ENCODE peak calls at places on chromosomes 1 and 21, in seven cellular contexts. One of them, this sample, is unnamed.

GRCh38 chr1:24966724-24967346 is 36.8 kb upstream of the RUNX3 start:
- DNase-seq in CD4-positive, alpha-beta T cell: peak
- DNase-seq in right atrium auricular region: no peak
- DNase-seq in tibial artery: no peak
- DNase-seq in CD4-positive, alpha-beta memory T cell: peak
- DNase-seq in A549: peak
- DNase-seq in neuronal stem cell: no peak
- DNase-seq in this sample: no peak

GRCh38 chr21:42161957-42162681 is 56.8 kb upstream of the ABCG1 start:
- DNase-seq in A549: no peak
- DNase-seq in tibial artery: no peak
- DNase-seq in CD4-positive, alpha-beta memory T cell: peak
- DNase-seq in neuronal stem cell: no peak
- DNase-seq in CD4-positive, alpha-beta T cell: no peak
- DNase-seq in right atrium auricular region: no peak
- DNase-seq in this sample: no peak

GRCh38 chr1:169511339-169512028 is 25.7 kb upstream of the SLC19A2 start:
- DNase-seq in A549: peak
- DNase-seq in CD4-positive, alpha-beta memory T cell: no peak
- DNase-seq in CD4-positive, alpha-beta T cell: no peak
- DNase-seq in right atrium auricular region: peak
- DNase-seq in neuronal stem cell: no peak
- DNase-seq in tibial artery: peak
- DNase-seq in this sample: no peak

GRCh38 chr1:30506785-30507312 is 216.5 kb downstream of the MATN1 start:
- DNase-seq in tibial artery: no peak
- DNase-seq in right atrium auricular region: no peak
- DNase-seq in CD4-positive, alpha-beta memory T cell: no peak
- DNase-seq in CD4-positive, alpha-beta T cell: no peak
- DNase-seq in neuronal stem cell: no peak
- DNase-seq in A549: no peak
- DNase-seq in this sample: no peak

GRCh38 chr1:60562715-60563114 is 489.1 kb upstream of the C1orf87 start:
- DNase-seq in A549: no peak
- DNase-seq in CD4-positive, alpha-beta T cell: no peak
- DNase-seq in CD4-positive, alpha-beta memory T cell: no peak
- DNase-seq in tibial artery: no peak
- DNase-seq in right atrium auricular region: no peak
- DNase-seq in neuronal stem cell: no peak
- DNase-seq in this sample: no peak

GRCh38 chr1:54800899-54801759 is at the start of gene TTC22:
- DNase-seq in CD4-positive, alpha-beta T cell: peak
- DNase-seq in right atrium auricular region: no peak
- DNase-seq in neuronal stem cell: no peak
- DNase-seq in CD4-positive, alpha-beta memory T cell: peak
- DNase-seq in A549: no peak
- DNase-seq in tibial artery: no peak
- DNase-seq in this sample: peak

GRCh38 chr1:24933468-24933867 is 3.4 kb upstream of the RUNX3 start:
- DNase-seq in CD4-positive, alpha-beta memory T cell: no peak
- DNase-seq in CD4-positive, alpha-beta T cell: no peak
- DNase-seq in tibial artery: no peak
- DNase-seq in A549: no peak
- DNase-seq in neuronal stem cell: no peak
- DNase-seq in right atrium auricular region: no peak
- DNase-seq in this sample: no peak

GRCh38 chr1:150487763-150488115 is 520 bp downstream of the TARS2 start:
- DNase-seq in A549: no peak
- DNase-seq in CD4-positive, alpha-beta memory T cell: no peak
- DNase-seq in CD4-positive, alpha-beta T cell: no peak
- DNase-seq in neuronal stem cell: no peak
- DNase-seq in right atrium auricular region: no peak
- DNase-seq in tibial artery: no peak
- DNase-seq in this sample: no peak

GRCh38 chr1:221873663-221874062 is 131.8 kb upstream of the DUSP10 start:
- DNase-seq in A549: no peak
- DNase-seq in neuronal stem cell: no peak
- DNase-seq in right atrium auricular region: no peak
- DNase-seq in tibial artery: no peak
- DNase-seq in CD4-positive, alpha-beta memory T cell: no peak
- DNase-seq in CD4-positive, alpha-beta T cell: no peak
- DNase-seq in this sample: no peak

GRCh38 chr1:200624679-200625335 is 4.3 kb upstream of the KIF14 start:
- DNase-seq in neuronal stem cell: no peak
- DNase-seq in tibial artery: no peak
- DNase-seq in right atrium auricular region: no peak
- DNase-seq in CD4-positive, alpha-beta memory T cell: no peak
- DNase-seq in CD4-positive, alpha-beta T cell: no peak
- DNase-seq in A549: no peak
- DNase-seq in this sample: no peak

GRCh38 chr1:25825605-25826004 is 5.9 kb downstream of the MTFR1L start:
- DNase-seq in neuronal stem cell: no peak
- DNase-seq in CD4-positive, alpha-beta memory T cell: no peak
- DNase-seq in right atrium auricular region: no peak
- DNase-seq in CD4-positive, alpha-beta T cell: no peak
- DNase-seq in tibial artery: no peak
- DNase-seq in A549: no peak
- DNase-seq in this sample: no peak

GRCh38 chr1:41735587-41736290 is 183.0 kb downstream of the HIVEP3 start:
- DNase-seq in tibial artery: peak
- DNase-seq in A549: no peak
- DNase-seq in right atrium auricular region: no peak
- DNase-seq in CD4-positive, alpha-beta T cell: no peak
- DNase-seq in CD4-positive, alpha-beta memory T cell: no peak
- DNase-seq in neuronal stem cell: peak
- DNase-seq in this sample: peak

GRCh38 chr1:159275891-159276290 is 26.2 kb upstream of the FCER1A start:
- DNase-seq in CD4-positive, alpha-beta T cell: no peak
- DNase-seq in tibial artery: no peak
- DNase-seq in CD4-positive, alpha-beta memory T cell: no peak
- DNase-seq in A549: no peak
- DNase-seq in right atrium auricular region: no peak
- DNase-seq in neuronal stem cell: no peak
- DNase-seq in this sample: no peak

GRCh38 chr1:24364975-24365678 is 46.0 kb downstream of the GRHL3 start:
- DNase-seq in tibial artery: peak
- DNase-seq in CD4-positive, alpha-beta T cell: no peak
- DNase-seq in right atrium auricular region: peak
- DNase-seq in CD4-positive, alpha-beta memory T cell: no peak
- DNase-seq in neuronal stem cell: no peak
- DNase-seq in A549: peak
- DNase-seq in this sample: no peak

GRCh38 chr1:158163000-158163947 is 17.4 kb upstream of the CD1D start:
- DNase-seq in tibial artery: no peak
- DNase-seq in neuronal stem cell: no peak
- DNase-seq in CD4-positive, alpha-beta T cell: no peak
- DNase-seq in CD4-positive, alpha-beta memory T cell: no peak
- DNase-seq in right atrium auricular region: no peak
- DNase-seq in A549: no peak
- DNase-seq in this sample: no peak

GRCh38 chr1:90045853-90046563 is 51.1 kb downstream of the ZNF326 start:
- DNase-seq in tibial artery: no peak
- DNase-seq in A549: peak
- DNase-seq in right atrium auricular region: no peak
- DNase-seq in neuronal stem cell: peak
- DNase-seq in CD4-positive, alpha-beta T cell: no peak
- DNase-seq in CD4-positive, alpha-beta memory T cell: peak
- DNase-seq in this sample: no peak

GRCh38 chr1:41806472-41807155 is 112.1 kb downstream of the HIVEP3 start:
- DNase-seq in CD4-positive, alpha-beta memory T cell: no peak
- DNase-seq in tibial artery: no peak
- DNase-seq in right atrium auricular region: no peak
- DNase-seq in A549: no peak
- DNase-seq in neuronal stem cell: no peak
- DNase-seq in CD4-positive, alpha-beta T cell: peak
- DNase-seq in this sample: no peak

GRCh38 chr1:246221390-246222240 is 285.5 kb downstream of the SMYD3 start:
- DNase-seq in tibial artery: no peak
- DNase-seq in neuronal stem cell: no peak
- DNase-seq in CD4-positive, alpha-beta T cell: no peak
- DNase-seq in right atrium auricular region: no peak
- DNase-seq in CD4-positive, alpha-beta memory T cell: no peak
- DNase-seq in A549: no peak
- DNase-seq in this sample: no peak

GRCh38 chr1:228697209-228698016 is 37.9 kb upstream of the RHOU start:
- DNase-seq in neuronal stem cell: no peak
- DNase-seq in tibial artery: peak
- DNase-seq in A549: peak
- DNase-seq in right atrium auricular region: peak
- DNase-seq in CD4-positive, alpha-beta memory T cell: no peak
- DNase-seq in CD4-positive, alpha-beta T cell: no peak
- DNase-seq in this sample: peak

GRCh38 chr1:242243472-242243871 is 244.6 kb upstream of the MAP1LC3C start:
- DNase-seq in CD4-positive, alpha-beta memory T cell: no peak
- DNase-seq in CD4-positive, alpha-beta T cell: no peak
- DNase-seq in right atrium auricular region: no peak
- DNase-seq in A549: no peak
- DNase-seq in neuronal stem cell: no peak
- DNase-seq in tibial artery: no peak
- DNase-seq in this sample: no peak

GRCh38 chr1:27009601-27010197 is 3.0 kb downstream of the TENT5B start:
- DNase-seq in tibial artery: no peak
- DNase-seq in CD4-positive, alpha-beta memory T cell: no peak
- DNase-seq in CD4-positive, alpha-beta T cell: no peak
- DNase-seq in A549: peak
- DNase-seq in neuronal stem cell: no peak
- DNase-seq in right atrium auricular region: no peak
- DNase-seq in this sample: no peak

GRCh38 chr1:201349091-201349490 is 28.4 kb downstream of the TNNT2 start:
- DNase-seq in CD4-positive, alpha-beta T cell: no peak
- DNase-seq in CD4-positive, alpha-beta memory T cell: no peak
- DNase-seq in tibial artery: no peak
- DNase-seq in neuronal stem cell: no peak
- DNase-seq in A549: no peak
- DNase-seq in right atrium auricular region: no peak
- DNase-seq in this sample: no peak

GRCh38 chr1:180182721-180183311 is 28.1 kb downstream of the QSOX1 start:
- DNase-seq in right atrium auricular region: no peak
- DNase-seq in CD4-positive, alpha-beta T cell: no peak
- DNase-seq in neuronal stem cell: no peak
- DNase-seq in tibial artery: no peak
- DNase-seq in CD4-positive, alpha-beta memory T cell: no peak
- DNase-seq in A549: no peak
- DNase-seq in this sample: no peak

GRCh38 chr1:172040466-172040865 is 199.2 kb downstream of the DNM3 start:
- DNase-seq in CD4-positive, alpha-beta T cell: no peak
- DNase-seq in CD4-positive, alpha-beta memory T cell: no peak
- DNase-seq in A549: peak
- DNase-seq in tibial artery: no peak
- DNase-seq in neuronal stem cell: no peak
- DNase-seq in right atrium auricular region: no peak
- DNase-seq in this sample: no peak

DNA sequence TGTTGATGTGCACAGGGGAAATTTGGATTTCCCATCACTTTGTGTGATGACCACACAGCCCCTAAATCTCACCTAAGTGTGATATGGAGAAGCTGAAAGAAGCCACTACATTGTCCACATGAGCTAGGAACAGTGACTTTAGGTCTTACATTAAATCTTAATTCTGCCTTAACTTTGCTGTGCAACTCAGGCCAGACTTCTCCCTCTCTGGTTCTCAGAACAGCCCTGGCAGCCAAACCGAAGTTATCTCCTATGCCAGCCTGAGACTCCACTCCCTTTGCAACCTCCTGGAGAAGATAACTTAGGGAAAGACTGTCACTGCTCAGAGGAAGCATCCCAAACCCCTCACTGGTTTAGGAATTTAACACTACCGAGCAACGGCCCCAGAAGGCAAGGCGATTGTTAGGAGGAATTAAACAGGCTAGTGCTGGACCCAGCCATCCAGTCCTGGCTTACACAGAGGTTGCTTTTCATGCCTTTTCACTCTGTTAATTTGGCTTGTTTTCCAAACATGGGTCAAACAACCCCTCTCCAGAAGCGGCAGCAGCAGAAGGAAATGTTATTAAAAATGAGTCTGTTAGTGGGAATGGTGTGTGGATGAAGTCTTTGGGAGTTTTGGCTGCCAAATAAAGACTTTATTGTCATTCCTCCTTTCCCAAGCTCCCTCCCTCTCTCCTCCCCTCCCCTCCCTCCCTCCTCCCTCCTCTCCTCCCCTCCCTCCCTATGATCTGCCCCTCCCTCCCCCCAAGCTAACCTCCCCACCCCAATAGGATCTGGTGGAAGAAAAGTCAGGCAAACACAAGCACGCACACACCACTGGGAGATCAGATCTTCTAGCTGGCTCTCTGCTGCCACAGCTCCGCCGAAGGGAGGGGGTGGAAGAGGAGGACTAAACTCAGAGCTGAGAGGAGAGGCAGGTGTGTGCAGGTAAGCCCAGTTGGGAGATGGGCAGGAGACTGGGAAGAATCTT is at the start of gene PRELP:
- DNase-seq in A549: peak
- DNase-seq in neuronal stem cell: no peak
- DNase-seq in CD4-positive, alpha-beta T cell: no peak
- DNase-seq in right atrium auricular region: peak
- DNase-seq in CD4-positive, alpha-beta memory T cell: no peak
- DNase-seq in tibial artery: peak
- DNase-seq in this sample: peak
- H3K27ac ChIP-seq in A549: no peak
- H3K27ac ChIP-seq in neuronal stem cell: peak
- H3K27ac ChIP-seq in CD4-positive, alpha-beta T cell: no peak
- H3K27ac ChIP-seq in right atrium auricular region: peak
- H3K27ac ChIP-seq in CD4-positive, alpha-beta memory T cell: no peak
- H3K27ac ChIP-seq in tibial artery: peak
- H3K27ac ChIP-seq in this sample: peak

DNA sequence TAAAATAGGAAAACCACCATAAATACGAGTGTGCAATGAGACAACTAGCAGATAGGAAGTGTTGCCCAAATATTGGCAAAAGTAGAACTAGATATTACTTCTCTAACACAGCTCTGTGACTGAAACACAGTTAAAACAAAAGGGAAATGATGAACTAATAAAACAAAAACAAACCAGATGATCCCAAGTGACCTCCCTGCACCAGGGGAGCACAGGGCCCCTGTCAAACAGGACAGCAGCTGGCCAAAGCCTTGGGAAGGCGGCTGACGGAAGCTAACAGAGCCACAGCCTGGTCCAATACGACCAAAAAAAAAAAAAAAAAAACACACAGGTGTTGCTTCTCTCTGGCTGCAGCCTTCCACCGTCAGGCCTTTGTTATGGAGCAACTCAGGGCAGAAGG is 17.8 kb downstream of the ZBTB17 start:
- DNase-seq in neuronal stem cell: no peak
- DNase-seq in tibial artery: no peak
- DNase-seq in A549: no peak
- DNase-seq in CD4-positive, alpha-beta T cell: no peak
- DNase-seq in right atrium auricular region: no peak
- DNase-seq in CD4-positive, alpha-beta memory T cell: no peak
- DNase-seq in this sample: no peak
- H3K27ac ChIP-seq in neuronal stem cell: no peak
- H3K27ac ChIP-seq in tibial artery: no peak
- H3K27ac ChIP-seq in A549: no peak
- H3K27ac ChIP-seq in CD4-positive, alpha-beta T cell: no peak
- H3K27ac ChIP-seq in right atrium auricular region: no peak
- H3K27ac ChIP-seq in CD4-positive, alpha-beta memory T cell: no peak
- H3K27ac ChIP-seq in this sample: peak

GRCh38 chr1:35371506-35371905 is 103.0 kb downstream of the ZMYM4 start:
- DNase-seq in right atrium auricular region: no peak
- DNase-seq in tibial artery: no peak
- DNase-seq in CD4-positive, alpha-beta memory T cell: no peak
- DNase-seq in CD4-positive, alpha-beta T cell: no peak
- DNase-seq in neuronal stem cell: no peak
- DNase-seq in A549: no peak
- DNase-seq in this sample: no peak
- H3K27ac ChIP-seq in right atrium auricular region: no peak
- H3K27ac ChIP-seq in tibial artery: no peak
- H3K27ac ChIP-seq in CD4-positive, alpha-beta memory T cell: no peak
- H3K27ac ChIP-seq in CD4-positive, alpha-beta T cell: no peak
- H3K27ac ChIP-seq in neuronal stem cell: no peak
- H3K27ac ChIP-seq in A549: no peak
- H3K27ac ChIP-seq in this sample: no peak

GRCh38 chr21:29305561-29305960 is 6.8 kb downstream of the BACH1 start:
- DNase-seq in CD4-positive, alpha-beta T cell: no peak
- DNase-seq in A549: no peak
- DNase-seq in right atrium auricular region: no peak
- DNase-seq in neuronal stem cell: no peak
- DNase-seq in tibial artery: no peak
- DNase-seq in CD4-positive, alpha-beta memory T cell: no peak
- DNase-seq in this sample: no peak
- H3K27ac ChIP-seq in CD4-positive, alpha-beta T cell: no peak
- H3K27ac ChIP-seq in A549: no peak
- H3K27ac ChIP-seq in right atrium auricular region: no peak
- H3K27ac ChIP-seq in neuronal stem cell: no peak
- H3K27ac ChIP-seq in tibial artery: no peak
- H3K27ac ChIP-seq in CD4-positive, alpha-beta memory T cell: no peak
- H3K27ac ChIP-seq in this sample: no peak

This sample was measured in caudate nucleus.